ENCODE peak calls at places on chromosomes 5 and 9, in four cellular contexts. X is body of pancreas, N is stomach, J is prostate gland. Y is an unnamed sample.

GRCh38 chr5:68409259-68409658 is 193.7 kb downstream of the PIK3R1 start:
- DNase-seq in N (no peak), J (no peak), X (no peak), Y (no peak)

GRCh38 chr5:180291234-180291940 is 496 bp downstream of the MAPK9 start:
- DNase-seq in N (peak; percentile 27), X (peak; percentile 27), J (no peak), Y (peak; percentile 30)

GRCh38 chr5:141876628-141877477 is 1.4 kb downstream of the PCDH1 start:
- DNase-seq in X (peak; percentile 55), J (peak; percentile 51), N (peak; percentile 71), Y (peak; percentile 11)

GRCh38 chr9:97374811-97375210 is 37.1 kb upstream of the TDRD7 start:
- DNase-seq in N (no peak), X (no peak), J (no peak), Y (no peak)

GRCh38 chr5:90347462-90347861 is 62.1 kb downstream of the CETN3 start:
- DNase-seq in N (no peak), X (no peak), J (no peak), Y (no peak)

GRCh38 chr5:151123897-151124751 is 33.5 kb downstream of the ANXA6 start:
- DNase-seq in X (peak; percentile 79), N (peak; percentile 85), J (peak; percentile 40), Y (peak; percentile 45)

GRCh38 chr5:148179234-148179824 is 11.0 kb downstream of the SPINK14 start:
- DNase-seq in J (peak; percentile 28), X (no peak), N (no peak), Y (no peak)

GRCh38 chr5:36359267-36359666 is 57.6 kb upstream of the RANBP3L start:
- DNase-seq in N (no peak), X (no peak), J (no peak), Y (no peak)

GRCh38 chr9:70080481-70081119 is 37.0 kb downstream of the MAMDC2 start:
- DNase-seq in N (no peak), J (no peak), X (peak; percentile 49), Y (no peak)

GRCh38 chr9:130172161-130172857 is at the start of gene NCS1:
- DNase-seq in N (peak; percentile 76), X (peak; percentile 78), J (peak; percentile 77), Y (peak; percentile 76)

GRCh38 chr9:86241216-86241615 is 18.2 kb downstream of the C9orf153 start:
- DNase-seq in N (no peak), J (no peak), X (no peak), Y (no peak)

GRCh38 chr5:59357421-59357977 is 536.0 kb downstream of the PDE4D start:
- DNase-seq in J (no peak), X (no peak), N (peak; percentile 28), Y (no peak)

GRCh38 chr5:11482011-11482410 is 422.2 kb downstream of the CTNND2 start:
- DNase-seq in X (no peak), N (no peak), J (no peak), Y (no peak)

GRCh38 chr9:130884111-130884531 is 12.5 kb downstream of the QRFP start:
- DNase-seq in X (no peak), N (no peak), J (no peak), Y (no peak)

GRCh38 chr9:117720066-117720465 is 15.9 kb downstream of the TLR4 start:
- DNase-seq in X (no peak), J (no peak), N (no peak), Y (no peak)

GRCh38 chr5:180115326-180116076 is 43.9 kb upstream of the RNF130 start:
- DNase-seq in X (no peak), N (no peak), J (no peak), Y (no peak)

GRCh38 chr9:138068601-138069035 is 191.0 kb downstream of the CACNA1B start:
- DNase-seq in X (no peak), J (no peak), N (peak; percentile 15), Y (no peak)

GRCh38 chr5:88507261-88507660 is 238.6 kb upstream of the TMEM161B start:
- DNase-seq in J (no peak), N (no peak), X (no peak), Y (no peak)
- H3K4me3 ChIP-seq in J (no peak overlapping the region), N (no peak overlapping the region), X (no peak overlapping the region), Y (no peak overlapping the region)

GRCh38 chr5:6686916-6687409 is 26.3 kb upstream of the TENT4A start:
- DNase-seq in J (no peak), X (peak; percentile 38), N (no peak), Y (no peak)
- H3K27me3 ChIP-seq in J (no peaks in the 10 kb centered on the region), X (no peaks in the 10 kb centered on the region), N (no peaks in the 10 kb centered on the region), Y (peaks cover 8% of the 10 kb centered on the region)

DNA sequence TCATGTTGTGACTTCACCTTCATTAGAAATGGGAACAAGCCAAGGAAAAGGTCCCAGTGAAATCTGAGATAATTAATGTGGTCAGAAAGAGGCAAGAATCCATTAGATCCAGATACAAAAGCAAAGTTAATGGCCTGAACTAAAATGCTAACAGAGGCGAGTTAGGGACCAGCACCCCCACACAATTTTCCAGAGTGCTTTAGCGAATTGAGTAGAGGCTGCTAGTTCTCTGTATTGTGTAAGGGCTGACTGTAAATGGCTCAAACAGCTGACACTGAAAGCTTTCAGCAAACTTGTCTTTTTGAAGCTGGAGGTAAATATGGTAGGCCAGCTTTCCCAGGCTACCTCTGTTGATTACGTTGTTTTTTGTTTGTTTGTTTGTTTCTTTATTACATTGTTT is 75.5 kb downstream of the CSNK1A1 start:
- DNase-seq in N (no peak), J (no peak), X (no peak), Y (no peak)
- TF ChIP-seq POLR2A in N (no peak), J (no peak), X (no peak), Y (no peak)

DNA sequence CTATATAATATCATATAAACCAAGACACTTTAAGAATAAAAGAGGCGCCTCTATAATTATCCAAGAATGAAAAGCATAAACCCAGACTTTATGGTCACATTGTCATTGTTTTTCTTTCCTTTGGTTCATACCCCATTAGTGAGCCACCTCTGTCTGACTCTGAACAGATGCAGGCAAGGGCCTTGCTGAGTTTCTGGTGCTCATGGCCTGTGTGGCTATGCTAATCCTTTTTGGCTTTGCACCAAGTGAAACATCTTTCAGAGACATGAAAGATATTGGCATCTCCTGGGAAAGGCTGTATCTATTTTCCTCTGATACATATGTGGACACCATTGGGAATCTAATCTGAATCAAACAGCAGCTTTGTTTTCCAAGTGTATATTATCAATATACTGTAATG is 222.5 kb downstream of the CHSY3 start:
- DNase-seq in N (no peak), J (no peak), X (no peak), Y (no peak)
- H3K4me3 ChIP-seq in N (no peak overlapping the region), J (no peak overlapping the region), X (no peak overlapping the region), Y (no peak overlapping the region)

GRCh38 chr9:96021616-96022444 is 146.3 kb downstream of the ERCC6L2 start:
- DNase-seq in N (no peak), J (no peak), X (no peak), Y (no peak)
- H3K27me3 ChIP-seq in N (no peaks in the 10 kb centered on the region), J (no peaks in the 10 kb centered on the region), X (no peaks in the 10 kb centered on the region), Y (no peaks in the 10 kb centered on the region)

GRCh38 chr5:74070766-74071165 is 444.8 kb downstream of the ARHGEF28 start:
- DNase-seq in J (no peak), X (no peak), N (no peak), Y (no peak)

GRCh38 chr5:74064911-74065310 is 438.9 kb downstream of the ARHGEF28 start:
- DNase-seq in J (no peak), X (no peak), N (no peak), Y (no peak)

GRCh38 chr5:74069741-74070140 is 443.7 kb downstream of the ARHGEF28 start:
- DNase-seq in X (no peak), J (no peak), N (no peak), Y (no peak)

GRCh38 chr5:74063821-74064598 is 438.0 kb downstream of the ARHGEF28 start:
- DNase-seq in J (no peak), X (no peak), N (no peak), Y (no peak)

DNA sequence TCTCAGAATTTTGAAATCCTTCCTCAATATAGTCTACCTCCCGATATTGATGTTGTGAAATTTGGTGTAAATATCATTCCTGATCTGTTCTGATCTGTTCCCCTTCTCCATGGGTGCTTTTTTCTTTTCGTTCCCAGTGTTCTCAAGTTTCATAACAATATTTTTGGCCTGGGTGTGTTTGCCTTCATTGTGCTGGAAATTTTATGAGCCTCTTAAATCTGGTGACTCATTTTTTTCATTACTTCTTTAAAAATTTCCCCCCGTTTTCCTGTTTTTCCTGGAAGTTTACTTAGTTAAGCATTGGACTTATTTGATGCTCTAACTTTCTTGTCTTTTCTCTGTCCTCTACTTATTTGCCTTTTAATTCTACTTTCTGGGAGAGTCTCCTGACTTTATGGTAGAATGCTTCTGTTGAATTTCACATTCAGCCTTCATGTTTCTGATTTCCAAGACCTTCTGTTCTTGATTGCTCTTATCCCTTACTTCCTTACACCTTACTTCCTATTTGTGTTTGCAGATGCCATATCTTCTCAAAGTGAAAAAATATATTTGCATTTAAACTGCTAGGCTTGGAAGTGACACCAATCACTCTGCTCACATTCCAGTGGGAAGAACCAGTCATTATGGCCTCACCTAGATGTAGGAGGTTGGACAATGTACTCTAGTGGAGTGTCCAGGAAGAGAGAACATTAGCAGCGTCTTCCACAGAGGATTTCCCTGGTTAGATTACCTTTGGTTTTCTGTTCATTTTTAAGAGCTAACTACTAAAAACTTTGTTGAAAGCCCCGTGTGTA is 441.9 kb downstream of the ARHGEF28 start:
- DNase-seq in N (no peak), J (peak; percentile 40), X (no peak), Y (no peak)
- TF ChIP-seq POLR2A in N (no peak), J (no peak), X (no peak), Y (no peak)

DNA sequence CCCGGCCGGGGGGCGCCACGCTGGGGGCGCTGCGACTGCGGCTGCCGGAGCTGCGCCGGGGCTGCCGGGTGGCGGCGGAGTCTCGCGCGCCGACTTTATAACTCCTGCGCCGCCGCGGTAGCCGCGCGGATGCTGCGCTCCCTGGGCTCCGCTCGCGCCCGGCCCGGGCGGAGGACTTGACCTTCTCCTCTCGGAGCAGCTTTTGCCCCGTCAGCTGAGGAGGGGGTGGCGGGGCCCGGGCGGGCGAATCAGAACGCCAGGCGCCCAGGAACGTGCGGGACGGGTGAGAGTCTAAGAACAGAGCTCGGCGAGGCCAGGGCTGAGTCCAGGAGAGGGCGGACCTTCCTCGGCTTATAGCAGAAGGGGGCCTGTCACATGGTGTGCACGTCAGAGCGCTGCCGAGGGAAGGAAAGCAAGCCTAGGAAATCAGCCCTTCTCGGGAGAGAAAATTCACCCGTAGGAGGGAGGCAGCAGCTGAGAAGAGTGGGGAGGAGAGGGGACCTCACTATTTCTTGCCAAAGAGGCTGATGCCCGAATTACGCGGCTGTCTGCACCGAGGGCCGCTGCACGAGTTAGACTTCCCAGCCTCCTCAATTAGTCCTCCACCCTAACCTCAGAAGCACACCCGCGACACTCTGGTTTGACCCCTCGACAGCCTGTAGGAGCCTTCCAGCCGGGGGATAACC is at the start of gene FOXD1:
- DNase-seq in X (no peak), J (peak; percentile 23), N (peak; percentile 45), Y (peak; percentile 54)
- H3K4me3 ChIP-seq in X (no peak within 1 kb of the TSS), J (peak within 1 kb of the TSS; percentile 7), N (peak within 1 kb of the TSS; percentile 33), Y (peak within 1 kb of the TSS; percentile 42)

DNA sequence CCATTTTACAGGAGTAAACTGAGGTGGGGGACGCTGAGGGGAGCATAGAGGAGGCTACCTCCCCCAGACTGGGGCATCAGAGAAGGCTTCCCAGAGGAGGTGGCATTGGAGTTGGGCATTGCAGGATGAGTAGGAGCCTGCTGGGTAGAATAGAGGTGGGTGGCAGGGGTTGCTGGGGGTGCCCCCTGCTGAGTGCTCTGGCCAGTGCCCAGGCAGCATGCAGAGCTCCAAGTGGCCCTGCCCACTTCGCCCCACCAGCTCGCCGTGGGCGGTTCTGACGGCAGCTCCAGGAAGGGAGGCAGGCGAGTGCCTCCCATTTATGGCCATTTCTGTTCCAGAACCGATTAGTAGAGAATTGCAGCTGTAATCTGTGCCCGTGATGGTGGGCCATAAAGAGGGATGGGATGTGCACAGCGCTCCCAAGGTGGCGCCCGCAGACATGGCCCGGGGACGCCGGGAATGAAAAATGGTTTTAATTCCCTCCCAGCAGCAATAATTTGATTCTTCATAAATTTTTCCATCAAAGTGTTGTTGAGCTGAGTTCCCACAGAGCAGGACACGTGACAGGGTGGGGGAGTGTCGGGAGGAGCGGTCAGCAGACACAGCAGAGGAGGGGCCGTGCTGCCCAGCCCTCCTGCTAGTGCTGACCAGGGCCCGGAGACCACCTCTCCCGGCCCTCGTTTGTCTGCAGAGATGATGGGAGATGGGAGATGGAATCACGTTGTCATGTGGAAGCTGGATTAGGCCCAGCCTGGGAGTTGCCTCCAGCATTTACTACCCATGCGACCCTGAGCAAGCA is 75.5 kb downstream of the LMX1B start:
- DNase-seq in J (no peak), X (no peak), N (no peak), Y (no peak)
- H3K27me3 ChIP-seq in J (peaks cover 18% of the 10 kb centered on the region), X (no peaks in the 10 kb centered on the region), N (no peaks in the 10 kb centered on the region), Y (no peaks in the 10 kb centered on the region)